ENCODE peak calls at places on chromosomes 6 and 20, in nine cellular contexts. One of them, this sample, is unnamed.

GRCh38 chr20:32111287-32111686 is 1.8 kb downstream of the TM9SF4 start:
- DNase-seq in prostate gland: no peak
- DNase-seq in spleen: no peak
- DNase-seq in HCT116: no peak
- DNase-seq in stomach: no peak
- DNase-seq in endothelial cell of umbilical vein: no peak
- DNase-seq in transverse colon: no peak
- DNase-seq in HepG2: peak
- DNase-seq in upper lobe of left lung: no peak
- DNase-seq in this sample: no peak

GRCh38 chr20:32988008-32988407 is 16.2 kb downstream of the SUN5 start:
- DNase-seq in prostate gland: no peak
- DNase-seq in spleen: peak
- DNase-seq in HCT116: no peak
- DNase-seq in stomach: no peak
- DNase-seq in endothelial cell of umbilical vein: no peak
- DNase-seq in transverse colon: no peak
- DNase-seq in HepG2: no peak
- DNase-seq in upper lobe of left lung: no peak
- DNase-seq in this sample: no peak

GRCh38 chr6:155126727-155127439 is 131.8 kb downstream of the TIAM2 start:
- DNase-seq in prostate gland: no peak
- DNase-seq in spleen: no peak
- DNase-seq in HCT116: peak
- DNase-seq in stomach: no peak
- DNase-seq in endothelial cell of umbilical vein: peak
- DNase-seq in transverse colon: no peak
- DNase-seq in HepG2: peak
- DNase-seq in upper lobe of left lung: no peak
- DNase-seq in this sample: no peak

GRCh38 chr6:11943060-11943459 is 69.1 kb upstream of the HIVEP1 start:
- DNase-seq in prostate gland: no peak
- DNase-seq in spleen: no peak
- DNase-seq in HCT116: no peak
- DNase-seq in stomach: no peak
- DNase-seq in endothelial cell of umbilical vein: no peak
- DNase-seq in transverse colon: no peak
- DNase-seq in HepG2: no peak
- DNase-seq in upper lobe of left lung: no peak
- DNase-seq in this sample: no peak

GRCh38 chr6:137661601-137662000 is 167.4 kb upstream of the OLIG3 start:
- DNase-seq in prostate gland: no peak
- DNase-seq in spleen: no peak
- DNase-seq in HCT116: no peak
- DNase-seq in stomach: no peak
- DNase-seq in endothelial cell of umbilical vein: peak
- DNase-seq in transverse colon: no peak
- DNase-seq in HepG2: peak
- DNase-seq in upper lobe of left lung: no peak
- DNase-seq in this sample: no peak

GRCh38 chr6:31912186-31912585 is 10.3 kb upstream of the ZBTB12 start:
- DNase-seq in prostate gland: no peak
- DNase-seq in spleen: no peak
- DNase-seq in HCT116: no peak
- DNase-seq in stomach: no peak
- DNase-seq in endothelial cell of umbilical vein: no peak
- DNase-seq in transverse colon: no peak
- DNase-seq in HepG2: no peak
- DNase-seq in upper lobe of left lung: no peak
- DNase-seq in this sample: no peak

GRCh38 chr6:53492860-53493634 is 51.9 kb downstream of the GCLC start:
- DNase-seq in prostate gland: peak
- DNase-seq in spleen: no peak
- DNase-seq in HCT116: peak
- DNase-seq in stomach: no peak
- DNase-seq in endothelial cell of umbilical vein: peak
- DNase-seq in transverse colon: no peak
- DNase-seq in HepG2: peak
- DNase-seq in upper lobe of left lung: no peak
- DNase-seq in this sample: no peak

GRCh38 chr20:23320317-23320716 is 30.3 kb upstream of the NXT1 start:
- DNase-seq in prostate gland: no peak
- DNase-seq in spleen: no peak
- DNase-seq in HCT116: peak
- DNase-seq in stomach: no peak
- DNase-seq in endothelial cell of umbilical vein: peak
- DNase-seq in transverse colon: no peak
- DNase-seq in HepG2: peak
- DNase-seq in upper lobe of left lung: no peak
- DNase-seq in this sample: no peak

GRCh38 chr20:59163641-59164530 is at the start of gene ZNF831:
- DNase-seq in prostate gland: no peak
- DNase-seq in spleen: no peak
- DNase-seq in HCT116: no peak
- DNase-seq in stomach: no peak
- DNase-seq in endothelial cell of umbilical vein: no peak
- DNase-seq in transverse colon: no peak
- DNase-seq in HepG2: no peak
- DNase-seq in upper lobe of left lung: no peak
- DNase-seq in this sample: no peak

GRCh38 chr6:104601008-104601745 is 258.5 kb downstream of the HACE1 start:
- DNase-seq in prostate gland: no peak
- DNase-seq in spleen: no peak
- DNase-seq in HCT116: no peak
- DNase-seq in stomach: no peak
- DNase-seq in endothelial cell of umbilical vein: no peak
- DNase-seq in transverse colon: no peak
- DNase-seq in HepG2: no peak
- DNase-seq in upper lobe of left lung: no peak
- DNase-seq in this sample: no peak

GRCh38 chr6:90663873-90664272 is 77.0 kb upstream of the MAP3K7 start:
- DNase-seq in prostate gland: no peak
- DNase-seq in spleen: no peak
- DNase-seq in HCT116: peak
- DNase-seq in stomach: no peak
- DNase-seq in endothelial cell of umbilical vein: no peak
- DNase-seq in transverse colon: no peak
- DNase-seq in HepG2: no peak
- DNase-seq in upper lobe of left lung: no peak
- DNase-seq in this sample: no peak

GRCh38 chr20:34703061-34703572 is 1.0 kb upstream of the TP53INP2 start:
- DNase-seq in prostate gland: no peak
- DNase-seq in spleen: no peak
- DNase-seq in HCT116: no peak
- DNase-seq in stomach: no peak
- DNase-seq in endothelial cell of umbilical vein: no peak
- DNase-seq in transverse colon: no peak
- DNase-seq in HepG2: no peak
- DNase-seq in upper lobe of left lung: no peak
- DNase-seq in this sample: no peak
- H3K4me3 ChIP-seq in prostate gland: peak
- H3K4me3 ChIP-seq in spleen: peak
- H3K4me3 ChIP-seq in HCT116: peak
- H3K4me3 ChIP-seq in stomach: peak
- H3K4me3 ChIP-seq in endothelial cell of umbilical vein: peak
- H3K4me3 ChIP-seq in transverse colon: peak
- H3K4me3 ChIP-seq in HepG2: peak
- H3K4me3 ChIP-seq in upper lobe of left lung: peak
- H3K4me3 ChIP-seq in this sample: peak

DNA sequence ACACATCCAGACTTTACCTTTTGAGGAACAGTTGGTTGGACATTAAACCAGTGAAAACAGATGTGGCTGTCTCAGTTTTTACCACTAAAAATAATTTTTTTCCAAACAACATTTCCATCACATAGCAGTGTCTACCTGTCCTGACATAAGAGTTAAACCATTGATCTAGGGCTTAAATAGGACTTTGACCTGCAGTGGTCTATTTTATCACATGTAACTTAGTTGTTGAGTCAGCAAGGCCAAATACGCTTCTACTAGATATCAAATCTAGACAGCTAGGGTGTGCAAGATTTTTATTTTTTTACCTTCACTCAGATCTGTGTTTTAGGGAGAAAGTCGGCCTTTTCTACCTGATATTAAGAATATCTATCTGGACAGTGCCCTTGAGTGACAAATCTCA is 88.8 kb upstream of the ZFP64 start:
- DNase-seq in prostate gland: no peak
- DNase-seq in spleen: no peak
- DNase-seq in HCT116: no peak
- DNase-seq in stomach: no peak
- DNase-seq in endothelial cell of umbilical vein: no peak
- DNase-seq in transverse colon: no peak
- DNase-seq in HepG2: no peak
- DNase-seq in upper lobe of left lung: no peak
- DNase-seq in this sample: no peak
- TF ChIP-seq POLR2A in prostate gland: no peak
- TF ChIP-seq POLR2A in spleen: no peak
- TF ChIP-seq POLR2A in HCT116: no peak
- TF ChIP-seq POLR2A in stomach: no peak
- TF ChIP-seq POLR2A in endothelial cell of umbilical vein: no peak
- TF ChIP-seq POLR2A in transverse colon: no peak
- TF ChIP-seq POLR2A in HepG2: no peak
- TF ChIP-seq POLR2A in upper lobe of left lung: no peak
- TF ChIP-seq POLR2A in this sample: no peak

GRCh38 chr20:9110916-9111432 is 42.1 kb downstream of the PLCB4 start:
- DNase-seq in prostate gland: no peak
- DNase-seq in spleen: no peak
- DNase-seq in HCT116: no peak
- DNase-seq in stomach: no peak
- DNase-seq in endothelial cell of umbilical vein: no peak
- DNase-seq in transverse colon: no peak
- DNase-seq in HepG2: no peak
- DNase-seq in upper lobe of left lung: no peak
- DNase-seq in this sample: no peak
- TF ChIP-seq POLR2AphosphoS5 in prostate gland: no peak
- TF ChIP-seq POLR2AphosphoS5 in spleen: no peak
- TF ChIP-seq POLR2AphosphoS5 in HCT116: no peak
- TF ChIP-seq POLR2AphosphoS5 in stomach: no peak
- TF ChIP-seq POLR2AphosphoS5 in endothelial cell of umbilical vein: no peak
- TF ChIP-seq POLR2AphosphoS5 in transverse colon: no peak
- TF ChIP-seq POLR2AphosphoS5 in HepG2: no peak
- TF ChIP-seq POLR2AphosphoS5 in upper lobe of left lung: no peak
- TF ChIP-seq POLR2AphosphoS5 in this sample: no peak

GRCh38 chr6:168371185-168371584 is 51.6 kb upstream of the DACT2 start:
- DNase-seq in prostate gland: no peak
- DNase-seq in spleen: peak
- DNase-seq in HCT116: no peak
- DNase-seq in stomach: no peak
- DNase-seq in endothelial cell of umbilical vein: no peak
- DNase-seq in transverse colon: no peak
- DNase-seq in HepG2: no peak
- DNase-seq in upper lobe of left lung: no peak
- DNase-seq in this sample: peak

GRCh38 chr6:168368971-168369370 is 49.4 kb upstream of the DACT2 start:
- DNase-seq in prostate gland: no peak
- DNase-seq in spleen: peak
- DNase-seq in HCT116: no peak
- DNase-seq in stomach: no peak
- DNase-seq in endothelial cell of umbilical vein: no peak
- DNase-seq in transverse colon: no peak
- DNase-seq in HepG2: no peak
- DNase-seq in upper lobe of left lung: peak
- DNase-seq in this sample: peak

GRCh38 chr6:168370310-168370991 is 50.9 kb upstream of the DACT2 start:
- DNase-seq in prostate gland: peak
- DNase-seq in spleen: peak
- DNase-seq in HCT116: peak
- DNase-seq in stomach: peak
- DNase-seq in endothelial cell of umbilical vein: no peak
- DNase-seq in transverse colon: peak
- DNase-seq in HepG2: peak
- DNase-seq in upper lobe of left lung: peak
- DNase-seq in this sample: peak

GRCh38 chr6:168368063-168368835 is 48.7 kb upstream of the DACT2 start:
- DNase-seq in prostate gland: no peak
- DNase-seq in spleen: no peak
- DNase-seq in HCT116: no peak
- DNase-seq in stomach: no peak
- DNase-seq in endothelial cell of umbilical vein: no peak
- DNase-seq in transverse colon: no peak
- DNase-seq in HepG2: no peak
- DNase-seq in upper lobe of left lung: no peak
- DNase-seq in this sample: peak

DNA sequence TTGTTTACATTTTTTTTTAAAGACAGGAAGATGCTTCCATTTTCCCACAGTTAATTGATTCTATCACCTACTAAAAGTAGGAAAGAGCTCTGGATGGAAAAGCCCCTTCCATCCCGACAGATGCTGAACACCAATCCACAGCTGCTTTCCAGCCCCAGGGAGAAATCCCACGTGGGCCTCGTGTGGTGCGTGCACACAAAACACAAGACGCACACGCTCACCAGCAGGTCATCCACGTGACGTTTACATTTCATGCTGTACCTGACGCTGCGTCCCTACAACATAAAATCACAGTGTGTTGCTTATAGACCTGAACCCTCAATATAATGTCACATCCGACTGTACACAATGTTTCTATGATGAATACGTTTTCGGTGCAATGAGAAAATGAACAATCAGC is 50.2 kb upstream of the DACT2 start:
- DNase-seq in prostate gland: no peak
- DNase-seq in spleen: peak
- DNase-seq in HCT116: no peak
- DNase-seq in stomach: no peak
- DNase-seq in endothelial cell of umbilical vein: no peak
- DNase-seq in transverse colon: no peak
- DNase-seq in HepG2: no peak
- DNase-seq in upper lobe of left lung: peak
- DNase-seq in this sample: peak
- H3K4me3 ChIP-seq in prostate gland: no peak
- H3K4me3 ChIP-seq in spleen: no peak
- H3K4me3 ChIP-seq in HCT116: no peak
- H3K4me3 ChIP-seq in stomach: no peak
- H3K4me3 ChIP-seq in endothelial cell of umbilical vein: no peak
- H3K4me3 ChIP-seq in transverse colon: no peak
- H3K4me3 ChIP-seq in HepG2: no peak
- H3K4me3 ChIP-seq in upper lobe of left lung: no peak
- H3K4me3 ChIP-seq in this sample: no peak

GRCh38 chr6:105993769-105994521 is 92.2 kb upstream of the PRDM1 start:
- DNase-seq in prostate gland: no peak
- DNase-seq in spleen: peak
- DNase-seq in HCT116: no peak
- DNase-seq in stomach: no peak
- DNase-seq in endothelial cell of umbilical vein: peak
- DNase-seq in transverse colon: peak
- DNase-seq in HepG2: no peak
- DNase-seq in upper lobe of left lung: peak
- DNase-seq in this sample: no peak
- TF ChIP-seq POLR2A in prostate gland: no peak
- TF ChIP-seq POLR2A in spleen: no peak
- TF ChIP-seq POLR2A in HCT116: no peak
- TF ChIP-seq POLR2A in stomach: no peak
- TF ChIP-seq POLR2A in endothelial cell of umbilical vein: no peak
- TF ChIP-seq POLR2A in transverse colon: peak
- TF ChIP-seq POLR2A in HepG2: no peak
- TF ChIP-seq POLR2A in upper lobe of left lung: no peak
- TF ChIP-seq POLR2A in this sample: no peak

GRCh38 chr6:117505337-117505736 is 22.9 kb downstream of the DCBLD1 start:
- DNase-seq in prostate gland: no peak
- DNase-seq in spleen: no peak
- DNase-seq in HCT116: no peak
- DNase-seq in stomach: no peak
- DNase-seq in endothelial cell of umbilical vein: no peak
- DNase-seq in transverse colon: no peak
- DNase-seq in HepG2: no peak
- DNase-seq in upper lobe of left lung: no peak
- DNase-seq in this sample: no peak
- TF ChIP-seq POLR2AphosphoS5 in prostate gland: no peak
- TF ChIP-seq POLR2AphosphoS5 in spleen: no peak
- TF ChIP-seq POLR2AphosphoS5 in HCT116: no peak
- TF ChIP-seq POLR2AphosphoS5 in stomach: no peak
- TF ChIP-seq POLR2AphosphoS5 in endothelial cell of umbilical vein: no peak
- TF ChIP-seq POLR2AphosphoS5 in transverse colon: no peak
- TF ChIP-seq POLR2AphosphoS5 in HepG2: no peak
- TF ChIP-seq POLR2AphosphoS5 in upper lobe of left lung: no peak
- TF ChIP-seq POLR2AphosphoS5 in this sample: no peak

GRCh38 chr6:85390105-85390728 is 59.7 kb upstream of the NT5E start:
- DNase-seq in prostate gland: no peak
- DNase-seq in spleen: no peak
- DNase-seq in HCT116: no peak
- DNase-seq in stomach: no peak
- DNase-seq in endothelial cell of umbilical vein: no peak
- DNase-seq in transverse colon: peak
- DNase-seq in HepG2: peak
- DNase-seq in upper lobe of left lung: no peak
- DNase-seq in this sample: no peak
- H3K4me3 ChIP-seq in prostate gland: no peak
- H3K4me3 ChIP-seq in spleen: no peak
- H3K4me3 ChIP-seq in HCT116: no peak
- H3K4me3 ChIP-seq in stomach: no peak
- H3K4me3 ChIP-seq in endothelial cell of umbilical vein: no peak
- H3K4me3 ChIP-seq in transverse colon: no peak
- H3K4me3 ChIP-seq in HepG2: no peak
- H3K4me3 ChIP-seq in upper lobe of left lung: no peak
- H3K4me3 ChIP-seq in this sample: no peak

This sample was measured in sigmoid colon.